ENCODE peak calls at places on chromosome 5, in seven cellular contexts. W is IMR-90, P is adrenal gland, V is body of pancreas, I is stomach, U is esophagus squamous epithelium, O is uterus. J is an unnamed sample. For H3K4me1, the result is how much of the 10 kb centered on the place peaks cover.

GRCh38 chr5:40813698-40814281 is 15.6 kb upstream of the PRKAA1 start:
- DNase-seq in W (no peak), P (no peak), V (no peak), I (no peak), U (no peak), O (no peak), J (no peak)

GRCh38 chr5:138339086-138339456 is 1.0 kb downstream of the FAM53C start:
- DNase-seq in W (no peak), P (no peak), V (peak), I (peak), U (no peak), O (no peak), J (peak)

GRCh38 chr5:78985407-78986223 is 505 bp upstream of the ARSB start:
- DNase-seq in W (peak), P (peak), V (peak), I (peak), U (no peak), O (no peak), J (peak)

GRCh38 chr5:140966293-140967225 is at the start of gene PCDHAC2:
- DNase-seq in W (no peak), P (peak), V (peak), I (peak), U (no peak), O (peak), J (peak)

GRCh38 chr5:132677191-132677590 is 3.4 kb downstream of the IL4 start:
- DNase-seq in W (peak), P (peak), V (peak), I (peak), U (no peak), O (peak), J (peak)

GRCh38 chr5:108541816-108542215 is 159.9 kb upstream of the FBXL17 start:
- DNase-seq in W (no peak), P (no peak), V (no peak), I (no peak), U (no peak), O (no peak), J (no peak)

GRCh38 chr5:44275908-44276307 is 113.3 kb downstream of the FGF10 start:
- DNase-seq in W (no peak), P (no peak), V (no peak), I (no peak), U (no peak), O (no peak), J (no peak)

GRCh38 chr5:83377131-83377865 is 94.2 kb upstream of the VCAN start:
- DNase-seq in W (peak), P (no peak), V (no peak), I (no peak), U (no peak), O (no peak), J (no peak)

GRCh38 chr5:142107729-142108431 is 699 bp upstream of the NDFIP1 start:
- DNase-seq in W (no peak), P (no peak), V (no peak), I (no peak), U (no peak), O (no peak), J (no peak)

GRCh38 chr5:171309526-171310333 is 682 bp downstream of the TLX3 start:
- DNase-seq in W (no peak), P (no peak), V (no peak), I (no peak), U (no peak), O (no peak), J (no peak)

GRCh38 chr5:101721543-101721942 is 574.5 kb downstream of the SLCO4C1 start:
- DNase-seq in W (no peak), P (no peak), V (no peak), I (no peak), U (no peak), O (no peak), J (no peak)

GRCh38 chr5:149448831-149449714 is 70.0 kb upstream of the IL17B start:
- DNase-seq in W (no peak), P (no peak), V (peak), I (no peak), U (no peak), O (no peak), J (no peak)

GRCh38 chr5:84724683-84725082 is 340.0 kb upstream of the EDIL3 start:
- DNase-seq in W (peak), P (no peak), V (no peak), I (no peak), U (no peak), O (no peak), J (no peak)

GRCh38 chr5:164335837-164336236 is 830.4 kb downstream of the MAT2B start:
- DNase-seq in W (peak), P (no peak), V (no peak), I (no peak), U (no peak), O (no peak), J (no peak)

GRCh38 chr5:114782217-114782616 is 387.5 kb downstream of the TRIM36 start:
- DNase-seq in W (no peak), P (no peak), V (no peak), I (no peak), U (no peak), O (no peak), J (no peak)

GRCh38 chr5:7412369-7412768 is 16.4 kb downstream of the ADCY2 start:
- DNase-seq in W (no peak), P (no peak), V (no peak), I (no peak), U (no peak), O (no peak), J (no peak)

GRCh38 chr5:123626051-123626450 is 114.1 kb downstream of the CSNK1G3 start:
- DNase-seq in W (no peak), P (no peak), V (no peak), I (no peak), U (no peak), O (no peak), J (no peak)

DNA sequence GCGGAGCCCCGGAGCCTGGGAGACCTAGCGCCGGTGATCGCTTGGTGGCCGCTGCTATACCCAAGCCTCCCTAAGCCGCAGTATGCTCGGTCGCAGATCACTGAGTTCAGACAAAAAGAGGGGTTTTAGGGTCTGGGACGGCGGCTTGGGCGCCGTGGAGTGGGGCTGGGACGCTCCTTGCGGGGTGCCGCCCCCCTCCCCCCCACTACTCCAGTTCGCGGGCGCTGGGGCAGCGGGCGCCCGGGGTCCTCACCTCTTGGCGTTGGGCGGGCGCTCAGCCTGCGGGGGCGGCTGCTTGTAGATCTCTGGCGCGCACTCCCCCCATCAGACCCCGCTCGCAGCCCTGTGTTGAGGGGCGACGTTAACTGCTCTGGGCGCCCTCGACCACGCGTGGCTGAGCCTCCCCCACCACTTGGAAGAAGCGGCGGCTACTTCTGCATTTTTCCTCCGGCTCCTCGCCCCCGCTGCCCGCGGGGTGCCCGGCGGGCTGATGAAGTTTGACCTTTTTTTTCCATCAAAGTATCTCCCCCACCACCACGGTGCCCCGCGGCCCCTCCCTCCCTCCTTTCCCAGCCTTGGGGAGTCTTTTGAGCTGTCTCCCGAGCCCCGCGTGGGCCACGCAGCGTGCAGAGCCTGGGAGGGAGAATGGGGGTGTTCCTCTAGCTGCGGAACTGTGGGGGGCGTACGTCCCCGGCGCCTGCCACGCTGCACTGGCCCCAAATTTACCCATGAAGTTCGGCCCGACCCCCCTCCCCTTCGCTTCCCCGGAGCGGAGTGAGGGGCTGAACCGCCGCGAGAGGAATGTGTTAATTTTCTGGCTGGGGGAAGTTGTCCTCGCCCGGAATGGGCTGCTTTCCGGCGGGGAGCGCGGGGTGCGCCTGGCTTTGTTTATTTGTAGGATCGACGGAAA is 1.2 kb downstream of the CXXC5 start:
- DNase-seq in W (no peak), P (no peak), V (peak), I (no peak), U (no peak), O (no peak), J (no peak)
- H3K4me1 ChIP-seq in W (under half), P (half or more), V (half or more), I (half or more), U (under half), O (under half), J (under half)

DNA sequence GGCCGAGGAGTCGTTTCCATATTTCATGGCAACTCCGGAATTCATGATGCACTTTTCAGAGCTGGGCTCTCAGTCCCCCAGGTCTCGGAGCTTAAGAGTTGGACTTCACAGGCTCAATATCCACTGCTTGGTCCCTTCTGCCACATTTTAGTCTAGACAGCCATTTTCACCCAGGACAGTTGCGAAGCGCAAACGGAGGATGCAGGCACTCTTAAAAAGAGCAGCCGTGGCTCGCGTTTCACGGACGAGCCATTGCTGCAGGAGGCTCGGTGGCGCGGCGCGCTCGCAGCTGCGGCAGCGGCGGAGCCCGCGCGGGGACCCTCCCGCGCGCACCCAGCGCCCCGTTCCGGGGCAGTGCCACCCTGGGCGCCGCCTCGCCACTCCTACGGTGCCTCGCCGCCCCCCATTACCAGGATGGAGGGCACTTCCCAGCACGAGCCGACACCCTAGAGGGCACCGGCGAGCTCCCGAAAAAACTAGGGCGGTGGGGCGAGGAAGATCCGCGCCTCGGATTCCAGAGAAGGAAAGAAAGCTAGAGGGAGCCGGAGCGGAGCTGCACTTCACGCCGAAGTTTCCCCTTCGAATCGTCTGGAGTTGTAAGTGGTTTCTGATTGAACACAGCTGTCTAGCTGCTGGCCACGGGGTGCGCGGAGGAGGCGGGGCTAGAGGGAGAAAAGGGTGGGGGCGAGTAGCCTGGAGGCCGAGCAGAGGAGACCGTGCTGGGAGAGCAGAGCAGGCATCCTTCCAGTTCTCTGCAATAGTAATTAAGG is 140.3 kb downstream of the TSSK1B start:
- DNase-seq in W (peak), P (peak), V (peak), I (peak), U (peak), O (peak), J (peak)
- TF ChIP-seq POLR2A in W (peak), P (peak), V (peak), I (no peak), U (peak), O (peak), J (peak)

DNA sequence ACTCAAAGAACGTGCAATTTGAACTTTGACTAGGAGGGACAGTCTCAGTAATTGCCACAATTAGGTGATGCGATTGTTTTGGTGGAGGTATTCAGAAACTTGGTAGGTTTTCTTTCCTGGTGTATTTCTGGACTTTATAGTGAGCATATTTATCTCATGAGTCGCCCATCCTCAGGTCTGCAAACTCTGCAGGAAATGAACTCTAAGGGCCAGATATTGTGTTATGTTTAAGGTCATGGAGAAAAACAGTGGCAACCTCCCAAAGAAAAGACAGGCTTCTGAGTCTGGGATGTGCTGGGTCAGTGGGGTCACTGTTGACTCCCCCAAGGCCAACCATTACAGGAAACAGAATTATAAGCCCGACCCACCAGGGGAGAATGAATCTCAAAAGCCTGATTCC is 3.4 kb upstream of the C5orf63 start:
- DNase-seq in W (peak), P (peak), V (no peak), I (no peak), U (no peak), O (no peak), J (peak)
- H3K4me1 ChIP-seq in W (under half), P (under half), V (under half), I (under half), U (under half), O (under half), J (under half)

DNA sequence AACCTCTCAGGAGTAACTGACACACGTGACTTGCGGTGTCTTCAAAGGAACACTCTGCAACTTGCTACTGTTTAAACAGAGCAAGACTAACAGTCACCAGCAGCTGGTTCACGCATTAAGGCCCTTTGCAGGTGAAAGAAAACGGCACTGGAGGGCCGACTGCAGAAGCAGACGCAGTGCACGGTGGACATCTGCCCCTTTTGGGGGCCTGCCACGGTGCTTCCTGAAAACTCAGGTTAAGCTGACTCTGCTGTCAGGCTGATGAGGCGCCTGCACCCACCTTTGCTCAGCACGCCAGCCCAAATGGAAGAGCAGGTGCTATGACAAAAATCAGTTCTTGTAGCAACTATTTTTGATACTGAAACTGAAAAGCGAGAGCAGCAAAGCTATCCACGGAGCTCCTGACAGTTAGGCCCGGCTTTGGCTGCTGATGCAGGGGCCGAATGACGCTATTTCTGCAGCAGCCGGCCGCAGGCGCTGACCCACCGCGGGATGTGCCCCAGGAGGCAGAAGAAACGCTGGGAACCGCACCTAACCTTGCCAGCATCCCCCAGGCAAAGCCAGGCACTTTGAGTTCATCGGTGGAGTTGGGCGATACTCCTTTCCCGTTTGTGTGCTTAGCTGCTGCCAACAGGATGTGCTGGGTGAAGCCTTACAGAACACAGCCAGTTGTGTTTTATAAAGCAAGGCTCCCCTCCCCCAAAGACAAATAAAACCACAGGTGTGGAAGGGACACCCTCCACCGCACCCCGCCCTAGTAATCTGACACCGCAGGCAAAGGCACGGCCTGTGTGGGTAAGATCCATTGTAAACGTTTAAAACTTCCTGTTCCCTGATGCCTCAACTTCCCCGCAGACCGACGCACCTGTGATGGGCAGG is 21.1 kb upstream of the TERT start:
- DNase-seq in W (no peak), P (peak), V (peak), I (peak), U (no peak), O (peak), J (peak)
- TF ChIP-seq POLR2A in W (no peak), P (no peak), V (peak), I (no peak), U (no peak), O (no peak), J (no peak)

GRCh38 chr5:105504-106080 is 13.6 kb downstream of the PLEKHG4B start:
- DNase-seq in W (no peak), P (no peak), V (no peak), I (no peak), U (no peak), O (no peak), J (peak)
- H3K4me1 ChIP-seq in W (under half), P (under half), V (under half), I (under half), U (under half), O (under half), J (under half)

GRCh38 chr5:50667079-50667652 is 729 bp downstream of the PARP8 start:
- DNase-seq in W (peak), P (peak), V (peak), I (peak), U (no peak), O (peak), J (peak)

GRCh38 chr5:50665091-50665490 is 1.3 kb upstream of the PARP8 start:
- DNase-seq in W (no peak), P (no peak), V (no peak), I (no peak), U (no peak), O (no peak), J (no peak)

GRCh38 chr5:50663636-50664035 is 2.8 kb upstream of the PARP8 start:
- DNase-seq in W (no peak), P (peak), V (peak), I (peak), U (no peak), O (no peak), J (no peak)

GRCh38 chr5:50667653-50668403 is 1.4 kb downstream of the PARP8 start:
- DNase-seq in W (peak), P (peak), V (peak), I (peak), U (no peak), O (peak), J (peak)

DNA sequence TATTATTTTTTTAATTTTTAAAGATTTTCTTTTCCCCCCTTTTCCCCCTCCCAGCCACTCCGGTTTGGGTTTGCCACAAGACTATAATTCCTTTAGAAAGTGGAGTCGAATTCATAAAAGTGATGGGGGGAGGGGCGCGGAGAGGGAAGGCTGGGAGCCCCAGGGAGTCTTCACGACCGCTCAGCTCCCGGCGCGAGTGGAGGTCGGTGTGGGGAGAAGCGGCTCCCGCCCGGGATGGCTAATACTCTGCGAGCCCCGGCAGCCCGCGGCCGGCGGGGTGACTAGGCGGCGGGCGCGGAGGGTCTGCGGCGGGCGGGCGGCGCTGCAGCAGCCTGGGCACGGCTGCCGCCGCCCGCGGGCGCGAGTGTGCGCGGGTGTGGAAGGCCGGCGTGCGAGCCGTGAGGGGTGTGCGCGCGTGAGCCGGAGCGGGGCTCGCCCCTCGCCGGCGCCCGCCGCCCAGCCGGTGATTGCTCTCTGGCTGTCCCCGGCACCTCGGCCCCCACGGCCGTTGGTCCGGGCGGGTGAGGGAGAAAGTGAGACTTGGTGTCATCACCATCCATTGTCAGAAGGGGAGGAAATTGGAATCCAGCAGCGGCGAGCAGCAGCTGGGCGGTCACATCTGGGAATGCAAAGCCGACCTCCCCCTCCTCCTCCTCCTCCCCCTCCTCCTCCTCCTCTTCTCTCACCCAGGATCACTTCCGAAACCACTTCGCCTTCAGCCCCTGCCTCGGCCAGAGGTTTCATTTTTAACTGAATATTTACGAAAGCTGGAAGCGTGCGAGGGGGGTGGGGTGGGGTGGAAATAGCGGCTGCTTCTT is at the start of gene PARP8:
- DNase-seq in W (peak), P (peak), V (peak), I (peak), U (peak), O (peak), J (peak)
- TF ChIP-seq POLR2A in W (peak), P (peak), V (no peak), I (no peak), U (no peak), O (no peak), J (no peak)

DNA sequence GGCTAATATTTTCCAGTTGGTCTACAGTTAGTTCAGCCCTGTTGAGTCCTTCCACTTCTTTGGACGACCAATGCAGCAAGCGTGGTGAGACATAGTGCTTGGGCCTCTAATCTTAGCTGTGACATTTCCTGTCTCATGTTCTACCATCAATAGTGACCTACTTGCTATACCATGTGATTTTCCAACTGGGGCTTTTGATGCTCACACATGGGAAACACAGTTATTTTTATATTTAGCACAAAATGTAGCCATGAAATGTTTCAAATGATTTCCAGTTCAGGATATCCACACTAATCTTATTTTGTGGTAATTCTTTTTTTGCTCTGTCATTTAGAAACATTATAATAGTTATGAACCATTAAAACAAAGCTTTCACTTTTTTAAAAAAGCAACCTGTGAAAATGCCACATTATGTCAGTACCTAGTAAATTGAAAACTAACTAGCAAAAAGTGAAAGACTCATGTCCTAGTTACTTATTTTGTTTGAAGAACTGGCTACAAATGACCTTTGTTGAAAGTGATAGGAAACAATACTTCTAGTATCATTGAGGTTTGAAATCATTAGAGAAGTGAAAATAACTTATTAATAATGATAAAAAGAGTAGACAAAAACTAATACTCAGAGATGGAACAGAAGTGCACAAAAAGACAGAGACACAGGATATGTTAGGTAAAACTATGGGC is 18.3 kb downstream of the MARCHF3 start:
- DNase-seq in W (peak), P (no peak), V (no peak), I (no peak), U (no peak), O (no peak), J (no peak)
- H3K4me1 ChIP-seq in W (under half), P (under half), V (under half), I (under half), U (under half), O (under half), J (under half)